ENCODE peak calls at places on chromosome 1, in six cellular contexts. F is NB4; L is CD8-positive, alpha-beta T cell; Y is brain microvascular endothelial cell; T is GM10248; C is A549. I is an unnamed sample.

GRCh38 chr1:165376041-165376810 is 19.7 kb upstream of the LMX1A start:
- DNase-seq in Y (peak; percentile 27), T (no peak), C (no peak), L (no peak), F (peak; percentile 40), I (no peak)

GRCh38 chr1:93630168-93630567 is 51.5 kb downstream of the BCAR3 start:
- DNase-seq in T (no peak), C (no peak), Y (no peak), F (no peak), L (no peak), I (no peak)

GRCh38 chr1:183870351-183871077 is 65.6 kb downstream of the RGL1 start:
- DNase-seq in T (no peak), L (no peak), Y (peak; percentile 36), C (no peak), F (no peak), I (no peak)

GRCh38 chr1:165222580-165222979 is 133.9 kb downstream of the LMX1A start:
- DNase-seq in C (no peak), Y (no peak), T (no peak), L (no peak), F (no peak), I (no peak)

GRCh38 chr1:53219711-53220110 is 723 bp downstream of the CZIB start:
- DNase-seq in L (no peak), C (no peak), T (no peak), F (no peak), Y (no peak), I (no peak)

GRCh38 chr1:221279146-221279545 is 399.9 kb downstream of the HLX start:
- DNase-seq in C (no peak), L (no peak), Y (no peak), T (no peak), F (no peak), I (no peak)

GRCh38 chr1:22428672-22429071 is 23.0 kb upstream of the ZBTB40 start:
- DNase-seq in Y (peak; percentile 51), L (no peak), T (peak; percentile 72), C (peak; percentile 72), F (peak; percentile 77), I (no peak)

GRCh38 chr1:109790735-109791494 is 27.2 kb upstream of the EPS8L3 start:
- DNase-seq in F (peak; percentile 98), L (peak; percentile 55), C (no peak), Y (no peak), T (peak; percentile 85), I (no peak)

GRCh38 chr1:19062258-19063029 is 106.0 kb upstream of the IFFO2 start:
- DNase-seq in C (no peak), L (no peak), T (no peak), F (no peak), Y (no peak), I (no peak)

GRCh38 chr1:234478152-234478480 is 863 bp downstream of the TARBP1 start:
- DNase-seq in T (peak; percentile 77), F (no peak), Y (no peak), C (peak; percentile 33), L (peak; percentile 50), I (no peak)

GRCh38 chr1:198326915-198327314 is 170.1 kb downstream of the NEK7 start:
- DNase-seq in L (no peak), Y (peak; percentile 18), C (no peak), T (no peak), F (no peak), I (no peak)

GRCh38 chr1:208239518-208240381 is 4.4 kb downstream of the PLXNA2 start:
- DNase-seq in C (no peak), T (no peak), F (no peak), L (no peak), Y (no peak), I (no peak)

GRCh38 chr1:25161981-25162380 is 70.3 kb downstream of the SYF2 start:
- DNase-seq in L (no peak), T (no peak), Y (no peak), C (no peak), F (no peak), I (no peak)

GRCh38 chr1:2241820-2242219 is 13.7 kb downstream of the SKI start:
- DNase-seq in C (no peak), L (no peak), F (no peak), Y (no peak), T (no peak), I (no peak)

GRCh38 chr1:34101151-34101550 is 63.9 kb downstream of the CSMD2 start:
- DNase-seq in L (no peak), F (no peak), T (no peak), C (no peak), Y (no peak), I (peak; percentile 65)

GRCh38 chr1:200048244-200048643 is 20.7 kb downstream of the NR5A2 start:
- DNase-seq in Y (no peak), C (no peak), L (no peak), T (no peak), F (no peak), I (no peak)

GRCh38 chr1:186680031-186681012 is at the start of gene PTGS2:
- DNase-seq in Y (peak; percentile 93), F (peak; percentile 24), L (no peak), C (peak; percentile 84), T (peak; percentile 82), I (peak; percentile 85)

GRCh38 chr1:15337656-15338402 is 71.9 kb upstream of the EFHD2 start:
- DNase-seq in L (no peak), T (no peak), Y (peak; percentile 82), C (no peak), F (peak; percentile 41), I (no peak)

GRCh38 chr1:166197141-166197540 is 30.3 kb upstream of the FAM78B start:
- DNase-seq in C (no peak), F (no peak), T (no peak), L (no peak), Y (no peak), I (no peak)

GRCh38 chr1:170012920-170013319 is 61.6 kb downstream of the KIFAP3 start:
- DNase-seq in F (no peak), Y (no peak), L (no peak), T (no peak), C (no peak), I (no peak)

DNA sequence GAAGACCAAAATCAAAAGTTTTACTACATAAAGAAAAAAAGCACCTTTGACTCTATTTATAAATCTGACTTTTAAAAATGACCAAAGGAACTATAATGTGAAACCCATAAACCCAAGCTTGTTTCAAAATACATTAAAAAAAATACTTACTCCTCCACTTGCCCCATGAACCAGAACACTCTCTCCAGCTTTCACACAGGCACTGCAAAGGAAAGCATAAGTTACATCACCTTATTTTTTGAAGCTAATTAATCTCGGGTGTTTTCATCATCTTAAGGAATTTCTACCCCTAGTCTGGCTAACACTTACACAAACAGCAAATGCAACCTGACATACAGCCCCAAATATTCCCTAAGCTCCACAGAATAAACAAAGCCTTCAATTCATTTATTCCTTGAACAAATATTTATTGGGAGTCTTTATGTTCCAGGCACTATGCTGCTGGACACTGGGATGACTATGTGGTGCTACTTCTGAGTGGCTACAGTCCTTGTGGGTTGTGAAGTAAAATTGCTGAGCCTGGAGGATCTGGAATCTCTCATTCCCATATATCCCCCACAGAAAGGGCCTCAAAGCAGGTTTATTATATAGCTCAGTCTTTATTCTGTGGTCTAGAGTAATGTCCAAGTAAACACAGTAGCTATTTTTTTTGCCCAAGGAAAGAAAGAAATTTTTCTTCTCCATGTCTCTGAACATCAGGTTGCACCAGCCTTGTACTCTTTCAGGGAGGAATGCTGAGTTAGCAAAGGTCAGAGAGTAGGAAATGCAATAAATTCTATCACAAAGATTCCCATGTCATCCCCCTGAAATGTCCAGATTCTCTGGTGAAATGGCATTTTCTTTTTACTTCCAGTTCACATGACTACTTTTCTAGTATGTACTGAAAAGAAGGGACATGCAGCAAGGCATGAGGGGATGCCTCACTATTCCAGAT is 18.2 kb downstream of the CRYZ start:
- DNase-seq in Y (no peak), L (no peak), C (no peak), F (no peak), T (peak; percentile 22), I (no peak)
- TF ChIP-seq CTCF in Y (no peak), L (no peak), C (no peak), F (no peak), T (no peak), I (no peak)

GRCh38 chr1:85317580-85317979 is 41.1 kb upstream of the BCL10 start:
- DNase-seq in L (no peak), Y (no peak), F (no peak), T (no peak), C (no peak), I (no peak)
- TF ChIP-seq CTCF in L (no peak), Y (no peak), F (no peak), T (no peak), C (no peak), I (no peak)

GRCh38 chr1:212916395-212917133 is 33.8 kb upstream of the VASH2 start:
- DNase-seq in F (peak; percentile 15), L (no peak), T (peak; percentile 51), C (no peak), Y (no peak), I (no peak)

GRCh38 chr1:212917858-212918257 is 32.5 kb upstream of the VASH2 start:
- DNase-seq in F (no peak), Y (no peak), L (no peak), C (no peak), T (no peak), I (no peak)

GRCh38 chr1:212914789-212915188 is 35.6 kb upstream of the VASH2 start:
- DNase-seq in L (no peak), C (no peak), Y (no peak), F (no peak), T (no peak), I (no peak)

GRCh38 chr1:212917134-212917485 is 33.2 kb upstream of the VASH2 start:
- DNase-seq in Y (no peak), L (no peak), T (no peak), F (no peak), C (no peak), I (no peak)

DNA sequence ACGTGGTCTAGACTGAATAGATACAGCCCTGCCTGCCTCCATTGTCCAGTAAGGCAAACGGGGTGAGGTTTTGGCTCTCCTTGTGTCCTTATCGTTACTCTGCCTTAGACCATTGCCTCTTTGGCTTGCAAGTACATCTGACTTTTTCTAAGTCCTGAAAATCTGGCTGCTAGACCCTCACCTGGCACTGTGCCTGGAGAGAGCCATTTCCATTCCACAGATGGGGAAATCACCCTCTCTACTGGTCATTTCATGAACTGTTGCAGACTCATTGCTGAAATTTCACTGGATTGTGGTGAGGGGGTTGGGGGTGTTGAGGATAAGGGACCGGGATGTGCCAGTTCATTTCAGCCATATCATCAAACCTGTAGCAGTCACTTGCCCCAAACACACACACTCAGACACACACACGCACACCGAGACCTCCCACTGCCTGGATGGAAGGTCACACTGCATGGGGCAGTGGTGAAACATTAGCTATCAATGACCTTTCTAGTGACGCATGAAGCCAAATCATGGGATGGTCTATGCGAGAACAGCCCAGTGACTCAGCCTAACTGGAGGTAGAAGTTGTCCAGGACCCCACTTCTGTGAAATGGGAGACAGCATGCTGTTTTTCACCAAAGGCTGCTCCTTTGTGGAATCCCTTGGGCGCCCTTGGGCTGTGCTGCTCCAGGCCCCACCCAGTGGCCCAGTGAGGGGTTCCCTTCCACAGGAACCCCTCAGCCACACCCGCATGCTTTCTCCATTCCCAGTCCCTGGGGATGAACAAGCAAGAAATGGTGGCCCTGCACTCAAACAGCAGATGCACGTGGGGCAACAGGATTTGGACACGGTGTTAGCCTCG is 34.9 kb upstream of the VASH2 start:
- DNase-seq in F (peak; percentile 43), Y (peak; percentile 31), T (no peak), L (no peak), C (peak; percentile 92), I (no peak)
- TF ChIP-seq CTCF in F (peak; percentile 16), Y (peak; percentile 61), T (peak; percentile 21), L (no peak), C (peak; percentile 75), I (peak; percentile 18)

DNA sequence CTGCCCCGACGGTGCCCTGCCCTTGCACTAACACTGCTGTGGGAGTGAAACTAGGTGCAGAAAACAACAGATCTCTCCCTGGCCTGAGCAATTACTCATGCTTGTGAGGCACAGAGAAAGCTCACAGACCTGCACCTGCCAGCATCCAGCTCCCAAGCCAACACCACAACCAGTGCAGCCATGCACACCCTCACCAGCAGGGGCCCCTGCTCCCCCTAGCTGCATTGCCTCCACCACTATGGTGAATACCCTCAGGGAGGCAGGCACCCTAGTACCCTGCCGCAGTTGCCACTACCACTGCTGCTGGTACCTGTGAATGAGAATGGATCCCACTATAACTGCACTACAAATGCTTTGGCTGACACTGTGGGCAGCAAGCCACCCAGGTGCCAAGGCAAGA is 7.1 kb upstream of the DIRAS3 start:
- DNase-seq in F (no peak), C (no peak), L (no peak), T (no peak), Y (no peak), I (no peak)
- TF ChIP-seq CTCF in F (no peak), C (no peak), L (no peak), T (no peak), Y (peak; percentile 35), I (no peak)